ENCODE peak calls at places on chromosome 2, in five cellular contexts. One of them, this sample, is unnamed. For H3K36me3 and H3K9me3, the result is how much of the 10 kb centered on the place peaks cover.

GRCh38 chr2:229815858-229816257 is 101.5 kb upstream of the DNER start:
- DNase-seq in lower lobe of right lung: no peak
- DNase-seq in sigmoid colon: no peak
- DNase-seq in cardiac muscle cell: peak
- DNase-seq in fibroblast of lung: no peak
- DNase-seq in this sample: no peak

GRCh38 chr2:223853425-223853837 is 16.0 kb upstream of the AP1S3 start:
- DNase-seq in cardiac muscle cell: no peak
- DNase-seq in fibroblast of lung: no peak
- DNase-seq in sigmoid colon: no peak
- DNase-seq in lower lobe of right lung: no peak
- DNase-seq in this sample: no peak

GRCh38 chr2:29522951-29523669 is 398.3 kb downstream of the ALK start:
- DNase-seq in lower lobe of right lung: no peak
- DNase-seq in fibroblast of lung: peak
- DNase-seq in sigmoid colon: no peak
- DNase-seq in cardiac muscle cell: peak
- DNase-seq in this sample: no peak

GRCh38 chr2:189214484-189214883 is 34.9 kb upstream of the COL5A2 start:
- DNase-seq in lower lobe of right lung: no peak
- DNase-seq in fibroblast of lung: no peak
- DNase-seq in sigmoid colon: no peak
- DNase-seq in cardiac muscle cell: no peak
- DNase-seq in this sample: no peak

GRCh38 chr2:145095641-145096435 is 575.9 kb upstream of the ZEB2 start:
- DNase-seq in fibroblast of lung: peak
- DNase-seq in cardiac muscle cell: peak
- DNase-seq in sigmoid colon: no peak
- DNase-seq in lower lobe of right lung: no peak
- DNase-seq in this sample: no peak

GRCh38 chr2:102138331-102138730 is 4.2 kb upstream of the IL1R1 start:
- DNase-seq in cardiac muscle cell: peak
- DNase-seq in fibroblast of lung: no peak
- DNase-seq in lower lobe of right lung: no peak
- DNase-seq in sigmoid colon: no peak
- DNase-seq in this sample: no peak

GRCh38 chr2:201758229-201758628 is 22.5 kb downstream of the ALS2 start:
- DNase-seq in lower lobe of right lung: no peak
- DNase-seq in fibroblast of lung: no peak
- DNase-seq in sigmoid colon: no peak
- DNase-seq in cardiac muscle cell: no peak
- DNase-seq in this sample: no peak

GRCh38 chr2:34188464-34188863 is 589.4 kb upstream of the FAM98A start:
- DNase-seq in fibroblast of lung: no peak
- DNase-seq in sigmoid colon: no peak
- DNase-seq in cardiac muscle cell: no peak
- DNase-seq in lower lobe of right lung: no peak
- DNase-seq in this sample: no peak

GRCh38 chr2:100791294-100791935 is 28.5 kb upstream of the NPAS2 start:
- DNase-seq in cardiac muscle cell: no peak
- DNase-seq in fibroblast of lung: no peak
- DNase-seq in lower lobe of right lung: no peak
- DNase-seq in sigmoid colon: no peak
- DNase-seq in this sample: no peak

GRCh38 chr2:183390109-183390508 is 265.9 kb downstream of the NUP35 start:
- DNase-seq in sigmoid colon: no peak
- DNase-seq in cardiac muscle cell: no peak
- DNase-seq in lower lobe of right lung: peak
- DNase-seq in fibroblast of lung: no peak
- DNase-seq in this sample: no peak

GRCh38 chr2:74694281-74694680 is 40.2 kb downstream of the SEMA4F start:
- DNase-seq in fibroblast of lung: no peak
- DNase-seq in sigmoid colon: no peak
- DNase-seq in cardiac muscle cell: no peak
- DNase-seq in lower lobe of right lung: no peak
- DNase-seq in this sample: no peak

GRCh38 chr2:41856946-41857345 is 190.9 kb upstream of the PKDCC start:
- DNase-seq in fibroblast of lung: no peak
- DNase-seq in lower lobe of right lung: no peak
- DNase-seq in cardiac muscle cell: no peak
- DNase-seq in sigmoid colon: no peak
- DNase-seq in this sample: no peak

GRCh38 chr2:9799729-9800632 is 43.3 kb upstream of the TAF1B start:
- DNase-seq in cardiac muscle cell: peak
- DNase-seq in lower lobe of right lung: peak
- DNase-seq in fibroblast of lung: peak
- DNase-seq in sigmoid colon: peak
- DNase-seq in this sample: peak

GRCh38 chr2:30362468-30363081 is 84.5 kb upstream of the LCLAT1 start:
- DNase-seq in fibroblast of lung: peak
- DNase-seq in cardiac muscle cell: no peak
- DNase-seq in sigmoid colon: no peak
- DNase-seq in lower lobe of right lung: no peak
- DNase-seq in this sample: no peak

GRCh38 chr2:144162652-144163051 is 357.3 kb downstream of the ZEB2 start:
- DNase-seq in cardiac muscle cell: no peak
- DNase-seq in lower lobe of right lung: no peak
- DNase-seq in fibroblast of lung: no peak
- DNase-seq in sigmoid colon: no peak
- DNase-seq in this sample: peak

GRCh38 chr2:126934803-126935202 is 36.1 kb downstream of the TEX51 start:
- DNase-seq in cardiac muscle cell: no peak
- DNase-seq in lower lobe of right lung: no peak
- DNase-seq in sigmoid colon: no peak
- DNase-seq in fibroblast of lung: no peak
- DNase-seq in this sample: no peak

GRCh38 chr2:24731923-24732322 is 61.3 kb downstream of the PTRHD1 start:
- DNase-seq in cardiac muscle cell: no peak
- DNase-seq in sigmoid colon: no peak
- DNase-seq in lower lobe of right lung: no peak
- DNase-seq in fibroblast of lung: no peak
- DNase-seq in this sample: no peak

GRCh38 chr2:230895536-230896345 is 29.3 kb downstream of the GPR55 start:
- DNase-seq in lower lobe of right lung: no peak
- DNase-seq in sigmoid colon: peak
- DNase-seq in fibroblast of lung: no peak
- DNase-seq in cardiac muscle cell: no peak
- DNase-seq in this sample: no peak

GRCh38 chr2:127984551-127984950 is 43.3 kb downstream of the SAP130 start:
- DNase-seq in fibroblast of lung: peak
- DNase-seq in cardiac muscle cell: no peak
- DNase-seq in sigmoid colon: no peak
- DNase-seq in lower lobe of right lung: no peak
- DNase-seq in this sample: no peak
- H3K36me3 ChIP-seq in fibroblast of lung: under half
- H3K36me3 ChIP-seq in cardiac muscle cell: under half
- H3K36me3 ChIP-seq in sigmoid colon: under half
- H3K36me3 ChIP-seq in lower lobe of right lung: half or more
- H3K36me3 ChIP-seq in this sample: half or more

DNA sequence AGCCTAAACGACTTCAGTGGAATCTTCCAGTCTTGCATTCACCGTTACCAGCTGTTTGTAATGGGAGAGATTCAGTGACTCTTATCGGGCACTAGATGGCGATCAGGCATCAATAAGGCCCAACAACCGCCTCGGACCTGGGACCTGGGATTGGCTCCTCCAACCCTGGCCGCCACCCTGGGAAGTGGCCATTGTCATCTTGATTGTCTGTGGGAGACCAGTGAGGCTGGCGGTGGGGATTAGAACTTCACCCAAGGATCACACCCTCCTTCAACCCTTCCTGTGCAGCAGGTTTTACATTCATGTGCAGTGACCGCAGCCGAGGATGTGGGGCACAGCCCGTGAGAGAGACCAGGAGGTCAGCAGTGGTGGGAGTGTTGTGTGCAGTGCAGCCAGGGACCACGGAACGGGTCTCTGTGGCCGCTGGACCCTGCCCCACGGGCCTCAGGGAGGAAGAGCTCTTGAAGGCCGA is 85.3 kb downstream of the SPP2 start:
- DNase-seq in fibroblast of lung: peak
- DNase-seq in sigmoid colon: peak
- DNase-seq in cardiac muscle cell: peak
- DNase-seq in lower lobe of right lung: peak
- DNase-seq in this sample: peak
- H3K9me3 ChIP-seq in fibroblast of lung: under half
- H3K9me3 ChIP-seq in sigmoid colon: under half
- H3K9me3 ChIP-seq in cardiac muscle cell: under half
- H3K9me3 ChIP-seq in lower lobe of right lung: under half
- H3K9me3 ChIP-seq in this sample: under half

GRCh38 chr2:191415858-191416257 is 170.7 kb downstream of the MYO1B start:
- DNase-seq in sigmoid colon: no peak
- DNase-seq in lower lobe of right lung: no peak
- DNase-seq in fibroblast of lung: no peak
- DNase-seq in cardiac muscle cell: no peak
- DNase-seq in this sample: no peak

GRCh38 chr2:191412353-191412752 is 167.1 kb downstream of the MYO1B start:
- DNase-seq in cardiac muscle cell: no peak
- DNase-seq in fibroblast of lung: no peak
- DNase-seq in sigmoid colon: no peak
- DNase-seq in lower lobe of right lung: no peak
- DNase-seq in this sample: no peak

GRCh38 chr2:191421950-191422349 is 176.7 kb downstream of the MYO1B start:
- DNase-seq in sigmoid colon: no peak
- DNase-seq in fibroblast of lung: no peak
- DNase-seq in cardiac muscle cell: no peak
- DNase-seq in lower lobe of right lung: no peak
- DNase-seq in this sample: no peak

GRCh38 chr2:191415101-191415500 is 169.9 kb downstream of the MYO1B start:
- DNase-seq in lower lobe of right lung: no peak
- DNase-seq in sigmoid colon: no peak
- DNase-seq in fibroblast of lung: no peak
- DNase-seq in cardiac muscle cell: no peak
- DNase-seq in this sample: no peak

GRCh38 chr2:191417746-191418145 is 172.5 kb downstream of the MYO1B start:
- DNase-seq in sigmoid colon: no peak
- DNase-seq in fibroblast of lung: no peak
- DNase-seq in cardiac muscle cell: no peak
- DNase-seq in lower lobe of right lung: no peak
- DNase-seq in this sample: no peak
- H3K27ac ChIP-seq in sigmoid colon: no peak
- H3K27ac ChIP-seq in fibroblast of lung: peak
- H3K27ac ChIP-seq in cardiac muscle cell: no peak
- H3K27ac ChIP-seq in lower lobe of right lung: no peak
- H3K27ac ChIP-seq in this sample: no peak

GRCh38 chr2:237374284-237375060 is 39.5 kb downstream of the COL6A3 start:
- DNase-seq in lower lobe of right lung: no peak
- DNase-seq in cardiac muscle cell: no peak
- DNase-seq in fibroblast of lung: no peak
- DNase-seq in sigmoid colon: no peak
- DNase-seq in this sample: no peak

DNA sequence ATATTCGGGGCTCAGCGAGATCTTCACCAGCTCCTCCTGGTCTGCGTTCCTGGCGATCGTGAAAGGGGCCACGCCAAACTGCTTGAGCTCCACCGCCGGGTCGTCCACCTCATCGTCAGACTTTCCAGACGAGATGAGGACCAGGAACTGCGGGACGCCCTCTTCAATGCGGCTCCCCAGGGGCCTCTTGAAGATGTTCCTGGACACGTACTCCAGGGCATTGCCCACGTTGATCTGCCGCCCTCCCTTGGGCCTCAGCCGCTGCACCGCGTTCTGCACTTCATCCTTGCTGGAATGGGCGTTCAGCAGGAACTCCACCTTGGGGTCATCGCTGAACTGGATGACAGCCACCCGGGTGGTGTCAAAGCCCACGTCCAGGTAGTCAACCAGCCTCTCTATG is 42.1 kb downstream of the COL6A3 start:
- DNase-seq in cardiac muscle cell: no peak
- DNase-seq in lower lobe of right lung: no peak
- DNase-seq in fibroblast of lung: no peak
- DNase-seq in sigmoid colon: no peak
- DNase-seq in this sample: no peak
- H3K36me3 ChIP-seq in cardiac muscle cell: under half
- H3K36me3 ChIP-seq in lower lobe of right lung: under half
- H3K36me3 ChIP-seq in fibroblast of lung: half or more
- H3K36me3 ChIP-seq in sigmoid colon: half or more
- H3K36me3 ChIP-seq in this sample: under half

GRCh38 chr2:237144516-237144915 is 58.8 kb downstream of the COPS8 start:
- DNase-seq in fibroblast of lung: no peak
- DNase-seq in sigmoid colon: no peak
- DNase-seq in lower lobe of right lung: no peak
- DNase-seq in cardiac muscle cell: no peak
- DNase-seq in this sample: no peak
- H3K9me3 ChIP-seq in fibroblast of lung: under half
- H3K9me3 ChIP-seq in sigmoid colon: under half
- H3K9me3 ChIP-seq in lower lobe of right lung: under half
- H3K9me3 ChIP-seq in cardiac muscle cell: under half
- H3K9me3 ChIP-seq in this sample: under half